ENCODE peak calls at places on chromosome 16, in eight cellular contexts. R is uterus, K is tibial nerve, Z is ovary, M is tibial artery, X is pancreas, H is GM23248, I is cardiac muscle cell. Q is an unnamed sample. For H3K4me1, the result is how much of the 10 kb centered on the place peaks cover.

GRCh38 chr16:90046971-90047713 is 27.9 kb upstream of the DBNDD1 start:
- DNase-seq in R (peak), K (peak), Z (peak), M (peak), X (peak), H (peak), I (peak), Q (peak)

GRCh38 chr16:18801197-18801972 is at the start of gene ARL6IP1:
- DNase-seq in R (peak), K (peak), Z (peak), M (peak), X (peak), H (peak), I (peak), Q (peak)

GRCh38 chr16:472199-472504 is 46.7 kb downstream of the RAB11FIP3 start:
- DNase-seq in R (no peak), K (no peak), Z (no peak), M (no peak), X (no peak), H (no peak), I (no peak), Q (no peak)

GRCh38 chr16:55588799-55589198 is 22.3 kb downstream of the CAPNS2 start:
- DNase-seq in R (no peak), K (no peak), Z (no peak), M (no peak), X (no peak), H (no peak), I (peak), Q (no peak)

GRCh38 chr16:76607317-76607716 is 330.1 kb downstream of the CNTNAP4 start:
- DNase-seq in R (no peak), K (no peak), Z (no peak), M (no peak), X (no peak), H (no peak), I (no peak), Q (no peak)

GRCh38 chr16:84058211-84058610 is 15.6 kb upstream of the SLC38A8 start:
- DNase-seq in R (no peak), K (no peak), Z (no peak), M (no peak), X (peak), H (no peak), I (no peak), Q (no peak)

GRCh38 chr16:89669755-89670154 is 12.1 kb downstream of the SPATA33 start:
- DNase-seq in R (no peak), K (no peak), Z (no peak), M (no peak), X (no peak), H (no peak), I (no peak), Q (no peak)

GRCh38 chr16:81106826-81107503 is 10.8 kb upstream of the GCSH start:
- DNase-seq in R (no peak), K (no peak), Z (no peak), M (no peak), X (no peak), H (no peak), I (peak), Q (no peak)

GRCh38 chr16:3065069-3065741 is at the start of gene IL32:
- DNase-seq in R (peak), K (no peak), Z (peak), M (peak), X (peak), H (peak), I (peak), Q (peak)

GRCh38 chr16:78647491-78647890 is 548.0 kb downstream of the WWOX start:
- DNase-seq in R (no peak), K (no peak), Z (no peak), M (no peak), X (no peak), H (no peak), I (no peak), Q (no peak)

GRCh38 chr16:12752159-12752558 is 51.5 kb downstream of the CPPED1 start:
- DNase-seq in R (no peak), K (no peak), Z (no peak), M (no peak), X (no peak), H (no peak), I (no peak), Q (no peak)

GRCh38 chr16:62661435-62661834 is 625.2 kb upstream of the CDH8 start:
- DNase-seq in R (no peak), K (no peak), Z (no peak), M (no peak), X (no peak), H (no peak), I (no peak), Q (no peak)

GRCh38 chr16:78407191-78407590 is 307.7 kb downstream of the WWOX start:
- DNase-seq in R (no peak), K (no peak), Z (no peak), M (no peak), X (no peak), H (peak), I (no peak), Q (no peak)

GRCh38 chr16:86994651-86995171 is 322.5 kb downstream of the C16orf95 start:
- DNase-seq in R (no peak), K (no peak), Z (no peak), M (no peak), X (no peak), H (peak), I (peak), Q (no peak)

GRCh38 chr16:84282533-84282932 is 12.1 kb upstream of the WFDC1 start:
- DNase-seq in R (no peak), K (no peak), Z (no peak), M (no peak), X (no peak), H (no peak), I (no peak), Q (no peak)

GRCh38 chr16:54657058-54657708 is 273.5 kb upstream of the IRX5 start:
- DNase-seq in R (no peak), K (no peak), Z (no peak), M (peak), X (no peak), H (peak), I (peak), Q (no peak)

GRCh38 chr16:1909661-1910231 is 8.5 kb downstream of the HS3ST6 start:
- DNase-seq in R (no peak), K (no peak), Z (no peak), M (no peak), X (no peak), H (no peak), I (no peak), Q (no peak)

GRCh38 chr16:53546988-53547391 is 44.0 kb upstream of the AKTIP start:
- DNase-seq in R (no peak), K (no peak), Z (no peak), M (no peak), X (no peak), H (no peak), I (no peak), Q (no peak)

GRCh38 chr16:20773679-20774078 is 9.9 kb downstream of the ACSM3 start:
- DNase-seq in R (no peak), K (no peak), Z (no peak), M (no peak), X (no peak), H (no peak), I (no peak), Q (no peak)

GRCh38 chr16:35339337-35339736 is 1879.9 kb downstream of the TP53TG3F start:
- DNase-seq in R (no peak), K (no peak), Z (no peak), M (no peak), X (no peak), H (peak), I (no peak), Q (no peak)

GRCh38 chr16:24988137-24988535 is 27.0 kb downstream of the ARHGAP17 start:
- DNase-seq in R (no peak), K (no peak), Z (no peak), M (no peak), X (no peak), H (peak), I (peak), Q (no peak)

GRCh38 chr16:56258508-56259424 is 67.5 kb downstream of the GNAO1 start:
- DNase-seq in R (no peak), K (no peak), Z (no peak), M (no peak), X (no peak), H (no peak), I (no peak), Q (no peak)

GRCh38 chr16:75660321-75660720 is 12.7 kb downstream of the TERF2IP start:
- DNase-seq in R (no peak), K (no peak), Z (no peak), M (no peak), X (no peak), H (no peak), I (no peak), Q (no peak)

GRCh38 chr16:4668313-4668960 is 24.9 kb upstream of the NUDT16L1 start:
- DNase-seq in R (no peak), K (no peak), Z (no peak), M (no peak), X (no peak), H (no peak), I (no peak), Q (no peak)

DNA sequence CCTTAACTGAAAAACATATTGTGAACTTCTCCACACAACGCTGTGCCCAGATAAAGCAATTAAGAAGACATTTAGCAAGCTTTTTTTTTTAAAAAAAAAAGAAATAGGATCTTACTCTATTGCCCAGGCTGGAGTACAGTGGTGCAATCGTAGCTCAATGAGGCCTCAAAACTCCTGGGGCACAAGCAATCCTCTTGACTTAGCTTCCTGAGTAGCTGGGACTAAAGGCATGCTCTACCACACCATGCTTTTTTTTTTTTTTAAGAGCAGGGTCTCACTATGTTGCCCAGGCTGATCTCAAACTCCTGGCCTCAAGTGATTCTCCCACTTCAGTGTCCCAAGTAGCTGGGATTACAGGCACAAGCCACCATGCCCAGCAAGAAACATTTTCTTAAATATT is 20.1 kb downstream of the AP1G1 start:
- DNase-seq in R (no peak), K (no peak), Z (no peak), M (no peak), X (no peak), H (no peak), I (no peak), Q (no peak)
- H3K4me1 ChIP-seq in R (under half), K (under half), Z (under half), M (under half), X (under half), H (under half), I (under half), Q (under half)

DNA sequence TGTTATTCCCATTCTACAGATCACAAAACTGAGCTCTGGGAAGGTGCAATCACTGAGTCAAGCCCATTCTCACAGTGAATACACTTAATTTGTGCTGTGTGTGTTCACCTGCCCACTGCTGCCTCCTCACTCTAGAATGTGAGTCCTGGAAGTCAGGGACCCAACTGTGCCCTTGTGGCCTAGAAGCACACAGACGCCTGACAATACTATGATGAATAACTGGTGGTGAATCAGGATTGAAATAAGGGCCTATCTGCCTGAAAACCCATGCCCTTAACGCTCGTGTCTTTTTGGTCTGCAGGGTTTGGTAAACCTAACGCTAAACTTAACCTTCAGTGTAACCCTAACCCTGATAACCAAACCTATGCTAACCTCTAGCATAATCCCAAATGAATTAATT is 80.3 kb downstream of the ZNF423 start:
- DNase-seq in R (no peak), K (no peak), Z (no peak), M (no peak), X (no peak), H (no peak), I (no peak), Q (no peak)
- H3K27ac ChIP-seq in R (no peak), K (no peak), Z (no peak), M (no peak), X (no peak), H (no peak), I (no peak), Q (no peak)

GRCh38 chr16:29737713-29738112 is 8.1 kb downstream of the C16orf54 start:
- DNase-seq in R (no peak), K (no peak), Z (no peak), M (no peak), X (no peak), H (no peak), I (no peak), Q (no peak)
- H3K4me1 ChIP-seq in R (under half), K (under half), Z (under half), M (under half), X (under half), H (under half), I (under half), Q (half or more)

GRCh38 chr16:68097895-68098294 is 12.7 kb downstream of the NFATC3 start:
- DNase-seq in R (no peak), K (no peak), Z (no peak), M (no peak), X (no peak), H (no peak), I (no peak), Q (no peak)
- H3K27ac ChIP-seq in R (no peak), K (no peak), Z (no peak), M (no peak), X (no peak), H (no peak), I (no peak), Q (no peak)

DNA sequence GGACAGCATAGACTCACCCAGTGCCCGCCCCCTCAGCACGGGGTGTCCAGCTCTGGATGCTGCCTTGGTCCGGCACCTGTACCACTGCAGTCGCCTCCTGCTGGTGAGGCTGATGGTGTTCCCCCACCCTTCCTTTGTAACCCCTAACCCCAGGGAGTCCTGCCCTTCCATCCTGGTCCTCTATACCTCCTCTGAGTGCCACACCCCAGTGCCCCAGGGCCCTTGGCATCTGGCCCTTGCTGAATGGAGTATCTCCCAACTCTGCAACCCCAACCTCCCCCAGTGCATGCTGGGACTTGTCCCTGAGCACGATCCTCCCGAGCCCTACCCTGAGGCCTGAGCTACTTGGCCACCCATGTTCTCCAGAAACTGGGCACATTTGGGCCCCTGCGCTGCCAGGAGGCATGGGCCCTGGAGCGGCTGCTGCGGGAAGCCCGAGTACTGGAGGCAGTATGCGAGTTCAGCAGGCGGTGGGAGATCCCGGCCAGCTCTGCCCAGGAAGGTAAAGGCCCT is 15.8 kb downstream of the RIPOR1 start:
- DNase-seq in R (no peak), K (no peak), Z (no peak), M (no peak), X (no peak), H (no peak), I (no peak), Q (no peak)
- H3K4me1 ChIP-seq in R (under half), K (half or more), Z (under half), M (under half), X (under half), H (under half), I (under half), Q (under half)

GRCh38 chr16:69763557-69763942 is 1.4 kb downstream of the WWP2 start:
- DNase-seq in R (no peak), K (no peak), Z (no peak), M (no peak), X (no peak), H (peak), I (no peak), Q (no peak)
- H3K27ac ChIP-seq in R (peak), K (no peak), Z (no peak), M (peak), X (peak), H (peak), I (no peak), Q (peak)

GRCh38 chr16:67446968-67447507 is 16.1 kb downstream of the HSD11B2 start:
- DNase-seq in R (no peak), K (no peak), Z (no peak), M (no peak), X (no peak), H (no peak), I (no peak), Q (no peak)
- H3K4me1 ChIP-seq in R (under half), K (half or more), Z (half or more), M (under half), X (half or more), H (under half), I (under half), Q (under half)

GRCh38 chr16:11036040-11036439 is 91.7 kb downstream of the CLEC16A start:
- DNase-seq in R (no peak), K (no peak), Z (no peak), M (no peak), X (no peak), H (no peak), I (no peak), Q (no peak)

GRCh38 chr16:11036868-11037410 is 92.6 kb downstream of the CLEC16A start:
- DNase-seq in R (no peak), K (no peak), Z (no peak), M (no peak), X (no peak), H (no peak), I (no peak), Q (no peak)

GRCh38 chr16:11038777-11039176 is 94.4 kb downstream of the CLEC16A start:
- DNase-seq in R (no peak), K (no peak), Z (no peak), M (no peak), X (no peak), H (no peak), I (no peak), Q (no peak)

GRCh38 chr16:11039726-11040125 is 95.4 kb downstream of the CLEC16A start:
- DNase-seq in R (no peak), K (no peak), Z (no peak), M (no peak), X (no peak), H (no peak), I (no peak), Q (no peak)

DNA sequence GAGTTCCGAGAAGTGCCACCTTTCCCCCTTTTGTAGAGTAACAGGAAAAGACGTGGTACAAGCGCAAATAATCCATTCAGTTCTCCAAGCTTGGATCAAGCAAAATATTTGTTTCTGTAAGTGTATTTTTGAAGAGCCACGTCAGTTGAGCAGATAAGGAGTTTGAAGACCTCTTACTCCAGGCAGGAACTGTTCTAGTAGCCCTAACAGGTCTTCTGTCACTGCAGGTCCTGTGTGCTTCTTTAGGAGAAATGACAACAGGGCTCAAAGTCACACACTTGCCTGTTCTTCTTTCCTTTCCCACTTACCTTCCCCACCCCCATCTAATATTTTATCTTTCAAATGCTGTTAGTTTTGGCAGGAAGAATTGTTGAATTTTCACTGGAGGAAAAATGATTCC is 93.9 kb downstream of the CLEC16A start:
- DNase-seq in R (no peak), K (no peak), Z (no peak), M (no peak), X (no peak), H (no peak), I (no peak), Q (no peak)
- H3K27ac ChIP-seq in R (no peak), K (no peak), Z (no peak), M (no peak), X (no peak), H (no peak), I (no peak), Q (no peak)

DNA sequence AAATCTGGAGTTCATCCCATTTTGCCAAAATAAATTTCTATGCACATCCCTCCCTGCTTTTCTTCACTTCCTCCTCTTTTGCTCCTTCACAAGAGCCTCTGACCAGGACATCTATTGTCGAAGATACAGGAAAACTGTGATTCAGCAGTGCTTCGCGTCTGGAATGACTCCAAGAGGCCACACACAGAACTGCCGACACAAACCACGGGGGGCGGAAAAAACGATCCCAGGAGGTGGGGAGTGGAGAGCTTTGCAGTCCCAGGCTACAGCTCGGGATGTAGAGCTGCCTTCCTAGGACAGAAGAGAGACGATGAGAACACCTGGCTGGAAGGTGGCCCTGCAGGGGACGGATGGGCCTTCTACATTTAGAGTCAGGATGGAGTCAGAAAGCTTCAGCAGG is 102.8 kb downstream of the XYLT1 start:
- DNase-seq in R (peak), K (no peak), Z (no peak), M (no peak), X (no peak), H (peak), I (peak), Q (no peak)
- H3K4me1 ChIP-seq in R (under half), K (half or more), Z (under half), M (half or more), X (under half), H (under half), I (under half), Q (half or more)

Q was measured in CD8-positive, alpha-beta memory T cell.